ENCODE peak calls at places on chromosomes 6 and 20, in five cellular contexts. R, S, J, T and I are unnamed samples.

GRCh38 chr6:8858854-8859257 is 423.5 kb upstream of the SLC35B3 start:
- DNase-seq in R (no peak), T (no peak), S (no peak), J (no peak), I (no peak)

GRCh38 chr20:53736122-53736756 is 142.6 kb upstream of the ZNF217 start:
- DNase-seq in S (no peak), R (no peak), T (no peak), J (no peak), I (no peak)

GRCh38 chr6:16747232-16748027 is 13.8 kb downstream of the ATXN1 start:
- DNase-seq in R (no peak), T (no peak), J (no peak), S (no peak), I (no peak)

GRCh38 chr20:2652724-2653510 is 485 bp downstream of the NOP56 start:
- DNase-seq in J (no peak), S (peak; percentile 64), T (peak; percentile 80), R (no peak), I (no peak)

GRCh38 chr20:5153612-5154542 is 27.1 kb downstream of the CDS2 start:
- DNase-seq in J (no peak), R (no peak), T (no peak), S (no peak), I (no peak)

GRCh38 chr6:75855047-75855446 is 106.0 kb downstream of the MYO6 start:
- DNase-seq in J (peak; percentile 45), T (no peak), S (peak; percentile 16), R (no peak), I (no peak)

GRCh38 chr6:96675617-96676016 is 112.7 kb downstream of the FHL5 start:
- DNase-seq in R (no peak), S (no peak), T (no peak), J (no peak), I (no peak)

GRCh38 chr20:19114410-19114809 is 98.0 kb upstream of the SLC24A3 start:
- DNase-seq in R (no peak), J (no peak), S (no peak), T (no peak), I (no peak)

GRCh38 chr6:38020593-38020992 is 201.1 kb downstream of the ZFAND3 start:
- DNase-seq in J (no peak), T (no peak), S (no peak), R (no peak), I (no peak)

GRCh38 chr20:3168079-3168828 is 5.1 kb downstream of the LZTS3 start:
- DNase-seq in T (peak; percentile 77), J (no peak), S (peak; percentile 46), R (no peak), I (no peak)

GRCh38 chr6:111952821-111953535 is 79.7 kb upstream of the FYN start:
- DNase-seq in S (no peak), J (no peak), T (no peak), R (no peak), I (no peak)

GRCh38 chr6:111658445-111659154 is 52.9 kb upstream of the TRAF3IP2 start:
- DNase-seq in J (no peak), S (no peak), R (no peak), T (no peak), I (no peak)

GRCh38 chr20:37796121-37796520 is 102.3 kb downstream of the CTNNBL1 start:
- DNase-seq in T (no peak), J (no peak), R (no peak), S (no peak), I (no peak)

GRCh38 chr20:44215125-44215524 is 4.6 kb upstream of the OSER1 start:
- DNase-seq in J (peak; percentile 37), R (no peak), T (peak; percentile 67), S (peak; percentile 48), I (no peak)

GRCh38 chr6:2396856-2397640 is 151.6 kb upstream of the GMDS start:
- DNase-seq in T (no peak), S (no peak), R (no peak), J (peak; percentile 36), I (no peak)

GRCh38 chr6:69758214-69758613 is 38.6 kb downstream of the LMBRD1 start:
- DNase-seq in T (no peak), S (no peak), J (no peak), R (no peak), I (no peak)

GRCh38 chr6:13383280-13384163 is 55.2 kb upstream of the TBC1D7 start:
- DNase-seq in J (no peak), R (no peak), T (no peak), S (peak; percentile 75), I (no peak)

GRCh38 chr6:121479486-121480098 is 44.1 kb downstream of the GJA1 start:
- DNase-seq in T (no peak), R (no peak), S (no peak), J (no peak), I (no peak)

GRCh38 chr6:17212541-17213371 is 68.4 kb upstream of the RBM24 start:
- DNase-seq in J (no peak), T (no peak), S (no peak), R (no peak), I (no peak)

GRCh38 chr20:47493175-47493953 is 8.3 kb upstream of the NCOA3 start:
- DNase-seq in J (no peak), R (peak; percentile 58), S (no peak), T (peak; percentile 87), I (no peak)

GRCh38 chr20:50017576-50018248 is 34.9 kb downstream of the SNAI1 start:
- DNase-seq in R (no peak), T (no peak), S (no peak), J (no peak), I (no peak)

GRCh38 chr6:29806387-29806786 is 21.2 kb upstream of the HLA-G start:
- DNase-seq in R (no peak), S (no peak), J (no peak), T (no peak), I (no peak)

GRCh38 chr6:48928937-48929336 is 534.1 kb downstream of the MMUT start:
- DNase-seq in J (no peak), R (no peak), S (no peak), T (no peak), I (no peak)

DNA sequence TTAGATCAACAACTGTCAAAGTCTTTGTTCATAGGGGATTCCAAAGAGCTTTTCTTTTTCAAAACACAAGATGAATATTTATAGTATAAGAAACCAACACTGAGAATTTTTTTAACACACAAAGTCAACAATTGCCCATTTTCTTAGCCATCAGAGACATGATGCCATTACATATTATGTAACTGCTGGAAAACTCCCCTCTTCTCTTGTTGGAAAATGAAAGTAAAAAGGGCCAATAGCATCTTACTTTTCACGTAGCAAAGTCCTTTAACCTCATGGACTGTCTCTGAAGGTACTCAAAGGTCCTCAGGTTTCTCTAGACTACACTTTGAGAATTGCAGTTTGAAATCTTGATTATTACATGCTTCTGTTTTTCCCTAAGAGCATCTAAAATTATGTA is 67.6 kb downstream of the LPA start:
- DNase-seq in J (no peak), S (no peak), T (no peak), R (no peak), I (no peak)
- TF ChIP-seq CTCF in J (no peak), S (no peak), T (no peak), R (no peak), I (no peak)

GRCh38 chr6:110618591-110619267 is 142.3 kb upstream of the SLC22A16 start:
- DNase-seq in J (no peak), S (peak; percentile 34), T (no peak), R (no peak), I (no peak)
- TF ChIP-seq CTCF in J (peak; percentile 44), S (peak; percentile 33), T (no peak), R (no peak), I (peak; percentile 68)

GRCh38 chr6:113686049-113686448 is 171.1 kb upstream of the MARCKS start:
- DNase-seq in S (no peak), R (no peak), J (no peak), T (no peak), I (no peak)
- TF ChIP-seq CTCF in S (no peak), R (no peak), J (no peak), T (no peak), I (no peak)

GRCh38 chr6:166435574-166435973 is 52.8 kb upstream of the MPC1 start:
- DNase-seq in S (no peak), T (no peak), J (no peak), R (no peak), I (no peak)
- TF ChIP-seq CTCF in S (peak; percentile 42), T (no peak), J (no peak), R (no peak), I (no peak)

GRCh38 chr20:297098-297924 is at the start of gene ZCCHC3:
- DNase-seq in R (peak; percentile 61), J (peak; percentile 93), S (peak; percentile 95), T (peak; percentile 94), I (no peak)
- TF ChIP-seq CTCF in R (peak; percentile 13), J (peak; percentile 5), S (no peak), T (peak; percentile 32), I (peak; percentile 45)

GRCh38 chr20:24782801-24783630 is 166.1 kb upstream of the CST7 start:
- DNase-seq in R (no peak), J (no peak), S (no peak), T (peak; percentile 29), I (peak; percentile 84)
- TF ChIP-seq CTCF in R (no peak), J (no peak), S (no peak), T (no peak), I (peak; percentile 44)

GRCh38 chr20:48906221-48906877 is 15.2 kb upstream of the ARFGEF2 start:
- DNase-seq in R (no peak), S (no peak), T (no peak), J (no peak), I (no peak)

GRCh38 chr20:48904566-48905321 is 16.8 kb upstream of the ARFGEF2 start:
- DNase-seq in S (peak; percentile 68), R (no peak), T (no peak), J (no peak), I (peak; percentile 15)

GRCh38 chr20:48903705-48904104 is 17.8 kb upstream of the ARFGEF2 start:
- DNase-seq in J (no peak), T (no peak), R (no peak), S (no peak), I (peak; percentile 54)

GRCh38 chr20:48908661-48909316 is 12.7 kb upstream of the ARFGEF2 start:
- DNase-seq in S (no peak), J (no peak), T (no peak), R (no peak), I (peak; percentile 15)

DNA sequence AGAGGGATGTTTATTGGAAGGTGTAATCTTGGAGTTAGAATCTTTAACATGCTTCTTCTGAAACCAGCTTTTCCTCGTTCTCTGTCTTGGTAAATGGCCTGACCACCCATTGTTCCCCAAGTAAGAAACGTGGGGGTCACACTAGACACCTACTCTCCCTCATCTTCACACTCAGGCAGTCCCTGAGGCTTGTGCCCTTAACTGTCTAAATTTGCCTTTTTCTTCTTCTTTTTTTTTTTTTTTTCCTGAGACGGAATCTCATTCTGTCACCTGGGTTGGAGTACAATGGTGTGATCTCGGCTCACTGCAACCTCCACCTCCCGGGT is 16.2 kb upstream of the ARFGEF2 start:
- DNase-seq in J (no peak), T (no peak), R (no peak), S (no peak), I (no peak)
- TF ChIP-seq CTCF in J (no peak), T (no peak), R (no peak), S (no peak), I (peak; percentile 45)

GRCh38 chr20:13870349-13870748 is 85.5 kb downstream of the NDUFAF5 start:
- DNase-seq in J (no peak), S (no peak), R (no peak), T (no peak), I (no peak)
- TF ChIP-seq CTCF in J (no peak), S (peak; percentile 32), R (no peak), T (no peak), I (no peak)